ENCODE peak calls at places on chromosomes 13 and 19, in six cellular contexts. One of them, this sample, is unnamed.

GRCh38 chr13:110541526-110541920 is 20.0 kb downstream of the RAB20 start:
- DNase-seq in heart right ventricle: no peak
- DNase-seq in fibroblast of pulmonary artery: peak
- DNase-seq in retinal pigment epithelial cell: no peak
- DNase-seq in tibial artery: no peak
- DNase-seq in tibial nerve: no peak
- DNase-seq in this sample: no peak

GRCh38 chr13:33169273-33169980 is 116.1 kb downstream of the STARD13 start:
- DNase-seq in fibroblast of pulmonary artery: peak
- DNase-seq in tibial nerve: no peak
- DNase-seq in heart right ventricle: no peak
- DNase-seq in tibial artery: no peak
- DNase-seq in retinal pigment epithelial cell: no peak
- DNase-seq in this sample: peak

GRCh38 chr13:53250272-53250875 is 221.8 kb downstream of the OLFM4 start:
- DNase-seq in tibial artery: no peak
- DNase-seq in heart right ventricle: peak
- DNase-seq in fibroblast of pulmonary artery: peak
- DNase-seq in retinal pigment epithelial cell: peak
- DNase-seq in tibial nerve: no peak
- DNase-seq in this sample: peak

GRCh38 chr19:49857834-49858590 is 7.1 kb downstream of the PTOV1 start:
- DNase-seq in tibial nerve: peak
- DNase-seq in tibial artery: no peak
- DNase-seq in retinal pigment epithelial cell: no peak
- DNase-seq in heart right ventricle: no peak
- DNase-seq in fibroblast of pulmonary artery: no peak
- DNase-seq in this sample: no peak

GRCh38 chr13:108005231-108005630 is 210.1 kb downstream of the LIG4 start:
- DNase-seq in fibroblast of pulmonary artery: no peak
- DNase-seq in retinal pigment epithelial cell: no peak
- DNase-seq in tibial nerve: no peak
- DNase-seq in tibial artery: no peak
- DNase-seq in heart right ventricle: no peak
- DNase-seq in this sample: no peak

GRCh38 chr13:20997301-20998061 is 63.9 kb downstream of the LATS2 start:
- DNase-seq in tibial artery: peak
- DNase-seq in tibial nerve: no peak
- DNase-seq in fibroblast of pulmonary artery: peak
- DNase-seq in heart right ventricle: peak
- DNase-seq in retinal pigment epithelial cell: peak
- DNase-seq in this sample: peak

GRCh38 chr19:30378701-30379100 is 6.5 kb downstream of the ZNF536 start:
- DNase-seq in tibial nerve: no peak
- DNase-seq in heart right ventricle: no peak
- DNase-seq in retinal pigment epithelial cell: no peak
- DNase-seq in fibroblast of pulmonary artery: no peak
- DNase-seq in tibial artery: peak
- DNase-seq in this sample: no peak

GRCh38 chr13:110521296-110521680 is 40.2 kb downstream of the RAB20 start:
- DNase-seq in retinal pigment epithelial cell: no peak
- DNase-seq in heart right ventricle: no peak
- DNase-seq in fibroblast of pulmonary artery: no peak
- DNase-seq in tibial artery: no peak
- DNase-seq in tibial nerve: no peak
- DNase-seq in this sample: no peak

GRCh38 chr13:72500851-72501250 is 226.6 kb downstream of the MZT1 start:
- DNase-seq in fibroblast of pulmonary artery: no peak
- DNase-seq in retinal pigment epithelial cell: no peak
- DNase-seq in tibial nerve: no peak
- DNase-seq in tibial artery: no peak
- DNase-seq in heart right ventricle: no peak
- DNase-seq in this sample: no peak

GRCh38 chr13:72537400-72537780 is 190.0 kb downstream of the MZT1 start:
- DNase-seq in fibroblast of pulmonary artery: no peak
- DNase-seq in retinal pigment epithelial cell: no peak
- DNase-seq in tibial artery: no peak
- DNase-seq in heart right ventricle: no peak
- DNase-seq in tibial nerve: no peak
- DNase-seq in this sample: no peak

GRCh38 chr13:96898855-96899254 is 95.4 kb downstream of the OXGR1 start:
- DNase-seq in fibroblast of pulmonary artery: no peak
- DNase-seq in retinal pigment epithelial cell: peak
- DNase-seq in tibial artery: no peak
- DNase-seq in heart right ventricle: no peak
- DNase-seq in tibial nerve: no peak
- DNase-seq in this sample: no peak

GRCh38 chr13:85693889-85694511 is 105.2 kb downstream of the SLITRK6 start:
- DNase-seq in retinal pigment epithelial cell: no peak
- DNase-seq in tibial nerve: no peak
- DNase-seq in tibial artery: no peak
- DNase-seq in fibroblast of pulmonary artery: no peak
- DNase-seq in heart right ventricle: no peak
- DNase-seq in this sample: no peak
- H3K4me3 ChIP-seq in retinal pigment epithelial cell: no peak
- H3K4me3 ChIP-seq in tibial nerve: no peak
- H3K4me3 ChIP-seq in tibial artery: no peak
- H3K4me3 ChIP-seq in fibroblast of pulmonary artery: no peak
- H3K4me3 ChIP-seq in heart right ventricle: no peak
- H3K4me3 ChIP-seq in this sample: no peak

GRCh38 chr19:57934820-57935665 is at the start of gene ZNF418:
- DNase-seq in retinal pigment epithelial cell: peak
- DNase-seq in fibroblast of pulmonary artery: peak
- DNase-seq in tibial nerve: no peak
- DNase-seq in tibial artery: peak
- DNase-seq in heart right ventricle: peak
- DNase-seq in this sample: peak
- H3K4me3 ChIP-seq in retinal pigment epithelial cell: peak
- H3K4me3 ChIP-seq in fibroblast of pulmonary artery: peak
- H3K4me3 ChIP-seq in tibial nerve: peak
- H3K4me3 ChIP-seq in tibial artery: peak
- H3K4me3 ChIP-seq in heart right ventricle: peak
- H3K4me3 ChIP-seq in this sample: peak

GRCh38 chr19:3516675-3517207 is 10.6 kb downstream of the FZR1 start:
- DNase-seq in fibroblast of pulmonary artery: no peak
- DNase-seq in retinal pigment epithelial cell: no peak
- DNase-seq in heart right ventricle: no peak
- DNase-seq in tibial artery: no peak
- DNase-seq in tibial nerve: no peak
- DNase-seq in this sample: no peak

GRCh38 chr19:3518669-3519068 is 12.6 kb downstream of the FZR1 start:
- DNase-seq in tibial nerve: no peak
- DNase-seq in tibial artery: no peak
- DNase-seq in heart right ventricle: no peak
- DNase-seq in fibroblast of pulmonary artery: no peak
- DNase-seq in retinal pigment epithelial cell: no peak
- DNase-seq in this sample: no peak

GRCh38 chr19:3517638-3518037 is 11.5 kb downstream of the FZR1 start:
- DNase-seq in tibial nerve: no peak
- DNase-seq in heart right ventricle: no peak
- DNase-seq in retinal pigment epithelial cell: no peak
- DNase-seq in fibroblast of pulmonary artery: no peak
- DNase-seq in tibial artery: no peak
- DNase-seq in this sample: no peak

GRCh38 chr19:3519126-3519525 is 13.0 kb downstream of the FZR1 start:
- DNase-seq in tibial artery: no peak
- DNase-seq in tibial nerve: no peak
- DNase-seq in heart right ventricle: no peak
- DNase-seq in fibroblast of pulmonary artery: no peak
- DNase-seq in retinal pigment epithelial cell: no peak
- DNase-seq in this sample: no peak

DNA sequence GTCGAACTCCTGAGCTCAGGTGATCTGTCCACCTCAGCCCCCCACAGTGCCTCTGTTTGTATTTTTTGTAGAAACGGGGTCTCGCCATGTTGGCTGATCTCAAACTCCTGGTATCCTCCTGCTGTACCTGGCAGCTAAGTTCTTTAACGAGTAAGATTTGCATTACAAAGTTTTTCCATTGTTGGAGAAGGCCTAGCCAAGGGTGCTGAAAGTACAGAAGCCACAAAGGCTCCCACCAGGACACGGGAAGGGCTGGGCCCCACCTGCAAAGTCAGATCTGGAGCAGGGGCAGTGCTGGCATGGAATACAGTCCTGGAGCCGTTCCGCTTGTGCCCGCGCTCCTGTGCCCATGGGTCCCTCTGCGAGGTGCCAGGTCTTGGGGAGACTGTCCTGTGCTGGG is 12.1 kb downstream of the FZR1 start:
- DNase-seq in retinal pigment epithelial cell: no peak
- DNase-seq in fibroblast of pulmonary artery: no peak
- DNase-seq in heart right ventricle: no peak
- DNase-seq in tibial artery: no peak
- DNase-seq in tibial nerve: no peak
- DNase-seq in this sample: no peak
- H3K4me3 ChIP-seq in retinal pigment epithelial cell: no peak
- H3K4me3 ChIP-seq in fibroblast of pulmonary artery: no peak
- H3K4me3 ChIP-seq in heart right ventricle: no peak
- H3K4me3 ChIP-seq in tibial artery: no peak
- H3K4me3 ChIP-seq in tibial nerve: no peak
- H3K4me3 ChIP-seq in this sample: no peak

GRCh38 chr19:45505996-45506245 is 1.4 kb upstream of the VASP start:
- DNase-seq in tibial nerve: no peak
- DNase-seq in fibroblast of pulmonary artery: no peak
- DNase-seq in tibial artery: no peak
- DNase-seq in heart right ventricle: no peak
- DNase-seq in retinal pigment epithelial cell: no peak
- DNase-seq in this sample: no peak
- H3K4me3 ChIP-seq in tibial nerve: no peak
- H3K4me3 ChIP-seq in fibroblast of pulmonary artery: peak
- H3K4me3 ChIP-seq in tibial artery: peak
- H3K4me3 ChIP-seq in heart right ventricle: peak
- H3K4me3 ChIP-seq in retinal pigment epithelial cell: peak
- H3K4me3 ChIP-seq in this sample: peak

This sample was measured in kidney epithelial cell.